ENCODE peak calls at places on chromosome 20, in seven cellular contexts. O, T, P, H, K, N and B are unnamed samples.
A peak's percentile ranks its signal among the peaks of the same experiment; 100 is the strongest.

GRCh38 chr20:10511507-10512231 is 76.6 kb downstream of the SLX4IP start:
- DNase-seq in O (peak; percentile 64), T (peak; percentile 10), P (peak; percentile 75), H (peak; percentile 81), K (peak; percentile 98), N (peak; percentile 96), B (peak; percentile 71)

GRCh38 chr20:1835126-1835525 is 60.1 kb upstream of the SIRPA start:
- DNase-seq in O (no peak), T (no peak), P (no peak), H (no peak), K (no peak), N (no peak), B (no peak)

GRCh38 chr20:52727740-52728456 is 244.3 kb upstream of the TSHZ2 start:
- DNase-seq in O (no peak), T (no peak), P (no peak), H (no peak), K (no peak), N (no peak), B (no peak)

GRCh38 chr20:58584881-58585752 is 66.0 kb upstream of the STX16 start:
- DNase-seq in O (peak; percentile 27), T (no peak), P (no peak), H (no peak), K (no peak), N (peak; percentile 52), B (no peak)

GRCh38 chr20:33609504-33609903 is 52.6 kb upstream of the C20orf144 start:
- DNase-seq in O (no peak), T (no peak), P (no peak), H (no peak), K (no peak), N (no peak), B (no peak)

GRCh38 chr20:5531318-5532081 is 214.7 kb upstream of the PROKR2 start:
- DNase-seq in O (no peak), T (no peak), P (no peak), H (peak; percentile 48), K (peak; percentile 40), N (no peak), B (no peak)

GRCh38 chr20:59463541-59463940 is 140.8 kb upstream of the PHACTR3 start:
- DNase-seq in O (no peak), T (no peak), P (no peak), H (no peak), K (no peak), N (no peak), B (no peak)

GRCh38 chr20:40160151-40160550 is 528.9 kb downstream of the MAFB start:
- DNase-seq in O (no peak), T (no peak), P (peak; percentile 33), H (peak; percentile 52), K (peak; percentile 33), N (peak; percentile 67), B (peak; percentile 18)

GRCh38 chr20:46683939-46684750 is 5.1 kb downstream of the TP53RK start:
- DNase-seq in O (no peak), T (no peak), P (peak; percentile 65), H (peak; percentile 68), K (no peak), N (peak; percentile 72), B (peak; percentile 27)

GRCh38 chr20:51497542-51498467 is 44.7 kb downstream of the NFATC2 start:
- DNase-seq in O (no peak), T (peak; percentile 16), P (no peak), H (peak; percentile 55), K (no peak), N (no peak), B (no peak)

GRCh38 chr20:57786304-57786942 is 76.6 kb upstream of the PMEPA1 start:
- DNase-seq in O (no peak), T (no peak), P (no peak), H (no peak), K (no peak), N (no peak), B (no peak)

GRCh38 chr20:33753763-33754162 is 22.0 kb downstream of the ZNF341 start:
- DNase-seq in O (no peak), T (no peak), P (no peak), H (no peak), K (peak; percentile 11), N (no peak), B (no peak)

GRCh38 chr20:18727032-18727508 is 86.5 kb upstream of the SCP2D1 start:
- DNase-seq in O (no peak), T (no peak), P (no peak), H (no peak), K (peak; percentile 16), N (no peak), B (no peak)

GRCh38 chr20:47795214-47795667 is 10.0 kb upstream of the SULF2 start:
- DNase-seq in O (peak; percentile 97), T (no peak), P (no peak), H (peak; percentile 38), K (peak; percentile 99), N (no peak), B (no peak)

GRCh38 chr20:38157635-38158495 is 7.2 kb downstream of the TGM2 start:
- DNase-seq in O (no peak), T (no peak), P (no peak), H (peak; percentile 37), K (no peak), N (no peak), B (no peak)

GRCh38 chr20:34536798-34537394 is 20.7 kb downstream of the DYNLRB1 start:
- DNase-seq in O (no peak), T (no peak), P (no peak), H (peak; percentile 65), K (no peak), N (peak; percentile 68), B (peak; percentile 26)

GRCh38 chr20:58981564-58982364 is 708 bp downstream of the NELFCD start:
- DNase-seq in O (no peak), T (no peak), P (no peak), H (no peak), K (peak; percentile 36), N (no peak), B (no peak)

GRCh38 chr20:6855806-6856205 is 88.3 kb downstream of the BMP2 start:
- DNase-seq in O (no peak), T (no peak), P (no peak), H (no peak), K (no peak), N (no peak), B (no peak)

GRCh38 chr20:51365670-51366069 is 176.8 kb downstream of the NFATC2 start:
- DNase-seq in O (no peak), T (no peak), P (no peak), H (no peak), K (peak; percentile 84), N (peak; percentile 40), B (no peak)

GRCh38 chr20:5785146-5785545 is 34.9 kb downstream of the SHLD1 start:
- DNase-seq in O (no peak), T (no peak), P (no peak), H (no peak), K (peak; percentile 83), N (no peak), B (no peak)

GRCh38 chr20:17704589-17705317 is 5.0 kb downstream of the BANF2 start:
- DNase-seq in O (no peak), T (no peak), P (no peak), H (no peak), K (no peak), N (no peak), B (no peak)

GRCh38 chr20:33685328-33686007 is 717 bp downstream of the E2F1 start:
- DNase-seq in O (no peak), T (no peak), P (no peak), H (no peak), K (peak; percentile 40), N (no peak), B (no peak)

DNA sequence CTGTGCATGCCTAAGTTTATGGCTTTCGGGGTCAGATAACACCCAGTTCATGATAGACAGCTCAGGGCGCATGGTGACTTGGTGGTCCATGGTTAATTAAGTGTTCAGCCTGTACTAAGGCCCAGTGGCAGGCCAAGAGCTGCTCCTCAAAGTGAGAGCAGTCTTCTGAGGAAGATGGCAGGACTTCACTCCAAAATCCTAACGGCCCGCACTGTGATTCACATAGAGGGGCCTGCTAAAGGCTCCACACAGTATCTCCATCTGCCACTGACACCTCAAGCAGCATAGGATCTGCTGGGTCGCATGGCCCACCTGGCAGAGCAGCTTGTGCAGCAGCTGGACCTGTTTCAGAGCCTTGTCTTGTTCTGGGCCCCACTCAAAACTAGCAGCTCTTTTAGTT is 10.6 kb upstream of the CST7 start:
- DNase-seq in O (no peak), T (no peak), P (no peak), H (no peak), K (no peak), N (no peak), B (no peak)
- H3K9me3 ChIP-seq in O (peaks cover 22% of the 10 kb centered on the region), T (no peaks in the 10 kb centered on the region), P (no peaks in the 10 kb centered on the region), H (peaks cover 5% of the 10 kb centered on the region), K (no peaks in the 10 kb centered on the region), N (peaks cover 3% of the 10 kb centered on the region), B (peaks cover 28% of the 10 kb centered on the region)

DNA sequence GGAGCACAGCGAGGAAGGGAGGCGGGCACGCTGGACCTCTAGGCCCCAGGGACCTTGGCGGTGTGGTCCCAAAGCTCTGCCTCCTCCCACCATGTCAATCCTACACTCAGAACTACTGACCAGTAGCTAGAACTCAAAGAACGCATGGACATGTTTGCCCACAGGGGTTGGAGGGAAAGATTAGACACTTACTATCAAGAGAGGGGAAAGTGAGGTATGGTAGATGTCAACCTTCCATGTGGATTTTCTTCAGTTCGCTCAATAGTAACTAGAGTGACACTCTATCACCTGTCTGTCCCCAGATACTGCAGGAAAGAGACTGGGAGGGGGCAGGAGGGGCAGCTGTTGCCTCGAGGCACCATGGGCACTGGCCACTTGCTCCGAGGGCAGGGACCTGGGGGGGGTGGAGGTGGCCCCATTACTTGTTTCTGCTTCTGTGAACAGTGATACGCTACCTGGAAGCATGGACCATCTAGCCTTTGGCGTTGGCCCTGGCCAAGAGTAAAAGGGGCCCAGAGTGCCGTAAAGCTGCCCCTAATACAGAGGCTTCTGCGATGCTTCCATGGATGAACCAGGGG is 912 bp upstream of the DIDO1 start:
- DNase-seq in O (no peak), T (no peak), P (no peak), H (no peak), K (no peak), N (no peak), B (no peak)
- TF ChIP-seq CTCF in O (no peak), T (no peak), P (no peak), H (no peak), K (no peak), N (no peak), B (no peak)

GRCh38 chr20:15986690-15987089 is 586.6 kb downstream of the KIF16B start:
- DNase-seq in O (no peak), T (no peak), P (no peak), H (no peak), K (no peak), N (no peak), B (no peak)
- H3K9me3 ChIP-seq in O (no peaks in the 10 kb centered on the region), T (no peaks in the 10 kb centered on the region), P (no peaks in the 10 kb centered on the region), H (no peaks in the 10 kb centered on the region), K (no peaks in the 10 kb centered on the region), N (no peaks in the 10 kb centered on the region), B (no peaks in the 10 kb centered on the region)

DNA sequence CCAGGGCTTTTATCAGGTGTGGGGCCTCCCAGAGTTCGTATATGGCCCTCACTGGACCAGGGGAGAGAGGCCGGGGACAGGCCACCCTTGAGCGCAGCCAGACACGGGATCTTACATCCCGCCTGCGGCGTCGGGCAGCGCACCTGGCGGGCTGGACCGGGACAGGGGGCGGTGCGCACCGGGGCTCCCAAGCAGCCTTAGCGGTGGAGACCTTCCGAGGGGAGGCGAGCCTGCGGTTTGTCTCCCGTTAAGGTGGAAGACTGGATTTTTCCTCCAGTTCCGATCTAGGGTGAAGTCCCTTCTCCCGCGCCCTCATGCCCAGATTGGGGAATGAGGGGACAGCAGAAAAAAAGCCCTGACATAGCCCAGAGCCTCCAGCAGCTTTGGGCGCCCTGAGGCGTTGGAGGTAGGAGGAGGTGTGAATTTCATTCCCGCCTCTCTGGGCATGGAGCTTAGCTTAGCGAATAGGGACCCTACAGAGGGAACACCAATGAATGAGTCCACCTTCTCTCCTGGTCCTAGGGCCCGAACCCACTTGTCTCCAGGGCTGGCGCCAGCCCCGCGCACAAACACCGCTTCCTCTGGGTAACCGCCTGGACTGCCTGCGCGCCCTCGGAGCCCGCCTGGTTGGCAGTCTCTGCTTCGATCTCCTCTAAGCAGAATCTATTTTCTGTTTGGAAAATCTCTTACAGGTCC is 6.7 kb upstream of the LAMP5 start:
- DNase-seq in O (no peak), T (no peak), P (no peak), H (no peak), K (no peak), N (no peak), B (no peak)
- TF ChIP-seq CTCF in O (no peak), T (no peak), P (no peak), H (no peak), K (no peak), N (no peak), B (no peak)